ENCODE peak calls at places on chromosomes 7 and 10, in six cellular contexts. One of them, this sample, is unnamed.
A peak's percentile ranks its signal among the peaks of the same experiment; 100 is the strongest.

GRCh38 chr10:78924319-78925003 is 144.3 kb upstream of the ZMIZ1 start:
- DNase-seq in A549: no peak
- DNase-seq in K562: no peak
- DNase-seq in GM12878: no peak
- DNase-seq in HepG2: no peak
- DNase-seq in endothelial cell of umbilical vein: no peak
- DNase-seq in this sample: no peak

GRCh38 chr10:110344622-110345021 is 39.9 kb upstream of the SMNDC1 start:
- DNase-seq in A549: no peak
- DNase-seq in K562: no peak
- DNase-seq in GM12878: no peak
- DNase-seq in HepG2: no peak
- DNase-seq in endothelial cell of umbilical vein: no peak
- DNase-seq in this sample: no peak

GRCh38 chr7:25384820-25385560 is 156.7 kb upstream of the NPVF start:
- DNase-seq in A549: no peak
- DNase-seq in K562: no peak
- DNase-seq in GM12878: no peak
- DNase-seq in HepG2: no peak
- DNase-seq in endothelial cell of umbilical vein: no peak
- DNase-seq in this sample: no peak

GRCh38 chr7:151382079-151382885 is 27.6 kb downstream of the WDR86 start:
- DNase-seq in A549: no peak
- DNase-seq in K562: no peak
- DNase-seq in GM12878: no peak
- DNase-seq in HepG2: no peak
- DNase-seq in endothelial cell of umbilical vein: no peak
- DNase-seq in this sample: no peak

GRCh38 chr7:6607651-6608051 is 7.8 kb upstream of the ZNF853 start:
- DNase-seq in A549: no peak
- DNase-seq in K562: no peak
- DNase-seq in GM12878: no peak
- DNase-seq in HepG2: no peak
- DNase-seq in endothelial cell of umbilical vein: no peak
- DNase-seq in this sample: no peak

GRCh38 chr10:69479241-69479730 is 28.0 kb downstream of the TSPAN15 start:
- DNase-seq in A549: no peak
- DNase-seq in K562: no peak
- DNase-seq in GM12878: no peak
- DNase-seq in HepG2: no peak
- DNase-seq in endothelial cell of umbilical vein: peak; percentile 57
- DNase-seq in this sample: no peak

GRCh38 chr7:88337556-88337955 is 30.9 kb upstream of the STEAP4 start:
- DNase-seq in A549: no peak
- DNase-seq in K562: no peak
- DNase-seq in GM12878: no peak
- DNase-seq in HepG2: no peak
- DNase-seq in endothelial cell of umbilical vein: no peak
- DNase-seq in this sample: no peak

GRCh38 chr10:125016123-125016522 is 74.2 kb downstream of the ZRANB1 start:
- DNase-seq in A549: no peak
- DNase-seq in K562: no peak
- DNase-seq in GM12878: no peak
- DNase-seq in HepG2: no peak
- DNase-seq in endothelial cell of umbilical vein: no peak
- DNase-seq in this sample: no peak

GRCh38 chr7:155257482-155258232 is 40.0 kb upstream of the INSIG1 start:
- DNase-seq in A549: no peak
- DNase-seq in K562: no peak
- DNase-seq in GM12878: no peak
- DNase-seq in HepG2: no peak
- DNase-seq in endothelial cell of umbilical vein: peak; percentile 73
- DNase-seq in this sample: no peak

GRCh38 chr7:56079450-56080185 is 13.1 kb downstream of the PHKG1 start:
- DNase-seq in A549: no peak
- DNase-seq in K562: no peak
- DNase-seq in GM12878: no peak
- DNase-seq in HepG2: peak; percentile 56
- DNase-seq in endothelial cell of umbilical vein: peak; percentile 93
- DNase-seq in this sample: no peak

GRCh38 chr7:8226526-8226925 is 35.4 kb downstream of the ICA1 start:
- DNase-seq in A549: no peak
- DNase-seq in K562: no peak
- DNase-seq in GM12878: no peak
- DNase-seq in HepG2: no peak
- DNase-seq in endothelial cell of umbilical vein: no peak
- DNase-seq in this sample: no peak

GRCh38 chr7:14021069-14021468 is 31.6 kb upstream of the ETV1 start:
- DNase-seq in A549: no peak
- DNase-seq in K562: no peak
- DNase-seq in GM12878: no peak
- DNase-seq in HepG2: no peak
- DNase-seq in endothelial cell of umbilical vein: no peak
- DNase-seq in this sample: no peak

GRCh38 chr10:74640134-74640533 is 186.3 kb upstream of the KAT6B start:
- DNase-seq in A549: no peak
- DNase-seq in K562: no peak
- DNase-seq in GM12878: peak; percentile 31
- DNase-seq in HepG2: no peak
- DNase-seq in endothelial cell of umbilical vein: no peak
- DNase-seq in this sample: no peak

GRCh38 chr7:67907792-67908191 is 911.2 kb downstream of the TYW1 start:
- DNase-seq in A549: no peak
- DNase-seq in K562: no peak
- DNase-seq in GM12878: no peak
- DNase-seq in HepG2: no peak
- DNase-seq in endothelial cell of umbilical vein: no peak
- DNase-seq in this sample: no peak

GRCh38 chr10:86267286-86268195 is 99.1 kb downstream of the GRID1 start:
- DNase-seq in A549: no peak
- DNase-seq in K562: no peak
- DNase-seq in GM12878: no peak
- DNase-seq in HepG2: no peak
- DNase-seq in endothelial cell of umbilical vein: no peak
- DNase-seq in this sample: no peak

GRCh38 chr10:126904807-126905686 is at the start of gene DOCK1:
- DNase-seq in A549: peak; percentile 82
- DNase-seq in K562: no peak
- DNase-seq in GM12878: no peak
- DNase-seq in HepG2: peak; percentile 37
- DNase-seq in endothelial cell of umbilical vein: peak; percentile 69
- DNase-seq in this sample: no peak

GRCh38 chr7:92135490-92135889 is 1.2 kb upstream of the CYP51A1 start:
- DNase-seq in A549: no peak
- DNase-seq in K562: no peak
- DNase-seq in GM12878: no peak
- DNase-seq in HepG2: peak; percentile 9
- DNase-seq in endothelial cell of umbilical vein: no peak
- DNase-seq in this sample: peak; percentile 19

GRCh38 chr7:43458330-43458729 is 124.6 kb upstream of the STK17A start:
- DNase-seq in A549: no peak
- DNase-seq in K562: no peak
- DNase-seq in GM12878: no peak
- DNase-seq in HepG2: no peak
- DNase-seq in endothelial cell of umbilical vein: no peak
- DNase-seq in this sample: no peak

GRCh38 chr10:48437546-48437945 is 131.1 kb downstream of the MAPK8 start:
- DNase-seq in A549: no peak
- DNase-seq in K562: no peak
- DNase-seq in GM12878: no peak
- DNase-seq in HepG2: no peak
- DNase-seq in endothelial cell of umbilical vein: no peak
- DNase-seq in this sample: no peak

GRCh38 chr7:155837126-155837479 is 24.8 kb upstream of the SHH start:
- DNase-seq in A549: no peak
- DNase-seq in K562: no peak
- DNase-seq in GM12878: no peak
- DNase-seq in HepG2: no peak
- DNase-seq in endothelial cell of umbilical vein: no peak
- DNase-seq in this sample: no peak

GRCh38 chr7:77441046-77441445 is 24.9 kb upstream of the GSAP start:
- DNase-seq in A549: no peak
- DNase-seq in K562: no peak
- DNase-seq in GM12878: no peak
- DNase-seq in HepG2: no peak
- DNase-seq in endothelial cell of umbilical vein: no peak
- DNase-seq in this sample: no peak

DNA sequence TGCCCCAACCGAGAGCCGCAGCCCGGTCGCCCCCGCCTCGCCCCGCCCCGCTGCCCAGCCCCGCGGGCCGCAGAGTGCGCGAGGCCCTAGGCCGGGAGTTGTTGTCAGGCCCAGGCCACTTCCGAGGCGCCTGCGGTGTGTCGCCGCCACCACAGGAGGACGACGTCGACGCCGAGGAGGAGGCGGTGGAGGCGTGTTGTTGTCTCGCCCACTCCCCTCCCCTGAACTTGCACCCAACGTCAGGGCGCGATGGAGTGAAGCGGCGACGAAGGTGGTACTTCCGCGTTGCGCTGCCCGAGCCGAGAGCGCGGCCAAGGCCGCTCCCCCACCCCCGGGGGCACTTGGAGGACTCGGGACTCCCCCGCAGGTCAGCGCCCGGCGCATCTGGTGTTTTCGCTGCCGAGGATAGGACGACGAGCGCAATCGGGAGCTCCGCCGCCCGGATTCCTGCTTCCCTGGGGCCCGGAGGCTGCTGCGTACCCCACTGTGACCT is at the start of gene CDK13:
- DNase-seq in A549: peak; percentile 62
- DNase-seq in K562: no peak
- DNase-seq in GM12878: peak; percentile 74
- DNase-seq in HepG2: peak; percentile 74
- DNase-seq in endothelial cell of umbilical vein: peak; percentile 77
- DNase-seq in this sample: peak; percentile 98
- TF ChIP-seq POLR2A in A549: peak; percentile 78
- TF ChIP-seq POLR2A in K562: no peak
- TF ChIP-seq POLR2A in GM12878: peak; percentile 93
- TF ChIP-seq POLR2A in HepG2: peak; percentile 90
- TF ChIP-seq POLR2A in endothelial cell of umbilical vein: no peak
- TF ChIP-seq POLR2A in this sample: no peak

DNA sequence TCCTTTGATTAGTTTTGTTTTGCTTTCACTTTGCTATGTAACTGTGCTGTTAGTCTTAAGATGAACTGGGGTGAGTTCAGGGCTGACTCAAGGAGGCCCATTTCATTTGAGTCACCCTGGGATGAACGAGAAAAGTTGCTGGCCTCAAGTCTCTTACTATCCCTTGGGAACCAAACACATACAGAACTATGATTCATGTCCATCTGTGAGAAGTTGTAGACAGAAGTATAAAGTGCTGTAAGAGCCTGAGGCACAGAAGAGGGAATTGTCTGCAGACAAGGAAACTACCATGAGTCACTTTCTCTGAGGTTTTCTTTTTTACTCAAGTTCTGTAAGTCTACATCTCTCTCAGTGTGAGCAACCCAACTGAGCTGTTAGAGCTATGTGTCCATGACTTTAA is 179.8 kb upstream of the CSTF2T start:
- DNase-seq in A549: no peak
- DNase-seq in K562: no peak
- DNase-seq in GM12878: peak; percentile 52
- DNase-seq in HepG2: no peak
- DNase-seq in endothelial cell of umbilical vein: peak; percentile 85
- DNase-seq in this sample: peak; percentile 59
- TF ChIP-seq MAX in A549: no peak
- TF ChIP-seq MAX in K562: no peak
- TF ChIP-seq MAX in GM12878: no peak
- TF ChIP-seq MAX in HepG2: no peak
- TF ChIP-seq MAX in endothelial cell of umbilical vein: no peak
- TF ChIP-seq MAX in this sample: no peak

DNA sequence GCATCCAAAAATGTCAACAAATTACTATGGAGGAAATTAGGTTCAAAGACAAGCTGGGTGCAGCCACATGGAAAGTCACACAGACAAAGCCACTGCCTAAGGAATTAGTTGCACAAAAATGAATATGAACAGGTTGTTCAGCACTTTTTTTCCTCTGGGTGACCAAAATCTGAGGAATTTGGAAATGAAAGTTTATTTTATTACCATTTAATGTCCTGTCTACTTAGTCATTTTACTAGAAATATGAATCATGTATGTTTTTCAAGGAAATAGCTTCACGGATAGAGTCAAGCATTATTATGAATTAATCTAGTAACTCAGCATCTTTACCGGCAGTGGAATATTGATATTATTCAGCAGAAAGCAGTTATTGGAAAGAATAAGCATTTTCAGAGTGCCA is 106.3 kb downstream of the ANK3 start:
- DNase-seq in A549: no peak
- DNase-seq in K562: no peak
- DNase-seq in GM12878: no peak
- DNase-seq in HepG2: no peak
- DNase-seq in endothelial cell of umbilical vein: peak; percentile 72
- DNase-seq in this sample: no peak
- TF ChIP-seq MYC in A549: no peak
- TF ChIP-seq MYC in K562: no peak
- TF ChIP-seq MYC in GM12878: no peak
- TF ChIP-seq MYC in HepG2: no peak
- TF ChIP-seq MYC in endothelial cell of umbilical vein: no peak
- TF ChIP-seq MYC in this sample: no peak

GRCh38 chr10:62810131-62810530 is 5.6 kb downstream of the ADO start:
- DNase-seq in A549: no peak
- DNase-seq in K562: no peak
- DNase-seq in GM12878: no peak
- DNase-seq in HepG2: no peak
- DNase-seq in endothelial cell of umbilical vein: no peak
- DNase-seq in this sample: peak; percentile 35

GRCh38 chr10:62812672-62813439 is 3.3 kb downstream of the EGR2 start:
- DNase-seq in A549: no peak
- DNase-seq in K562: no peak
- DNase-seq in GM12878: no peak
- DNase-seq in HepG2: no peak
- DNase-seq in endothelial cell of umbilical vein: no peak
- DNase-seq in this sample: no peak

GRCh38 chr10:62813453-62813852 is 2.7 kb downstream of the EGR2 start:
- DNase-seq in A549: no peak
- DNase-seq in K562: no peak
- DNase-seq in GM12878: no peak
- DNase-seq in HepG2: no peak
- DNase-seq in endothelial cell of umbilical vein: no peak
- DNase-seq in this sample: no peak

GRCh38 chr10:62813981-62814380 is 2.2 kb downstream of the EGR2 start:
- DNase-seq in A549: no peak
- DNase-seq in K562: no peak
- DNase-seq in GM12878: no peak
- DNase-seq in HepG2: no peak
- DNase-seq in endothelial cell of umbilical vein: no peak
- DNase-seq in this sample: no peak

DNA sequence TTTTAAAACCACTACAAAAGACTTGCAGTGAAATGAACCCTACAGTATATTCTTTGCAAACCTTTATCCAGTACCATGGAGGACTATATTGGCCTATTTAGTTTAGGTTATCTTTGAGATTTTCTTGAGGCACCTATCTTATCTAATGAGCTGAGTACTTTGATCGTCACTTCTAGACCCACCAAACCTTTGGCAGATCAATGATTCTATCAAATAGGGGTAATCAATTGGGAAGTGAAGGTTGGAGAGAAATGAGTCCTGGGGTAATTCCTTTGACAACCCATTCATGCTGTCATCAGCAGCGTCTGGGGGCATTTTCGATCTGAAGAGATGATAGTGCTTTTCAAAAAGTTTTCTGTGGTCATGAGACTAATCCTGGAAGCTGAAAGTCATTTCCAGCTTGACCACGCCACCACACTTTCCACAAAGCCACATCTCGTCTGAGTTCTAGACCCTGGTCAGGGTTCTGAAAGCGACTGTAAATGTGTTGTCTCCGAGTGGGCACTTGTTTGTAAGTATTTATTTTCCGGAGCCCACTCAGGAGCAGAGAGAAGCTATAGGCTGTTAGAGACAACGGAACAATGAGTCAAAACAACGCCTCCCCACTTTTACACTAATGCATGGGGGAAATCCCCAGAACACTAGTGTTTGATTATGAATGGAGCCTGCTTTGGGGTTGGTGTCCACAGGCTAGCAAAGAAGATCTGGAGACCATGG is 4.8 kb downstream of the EGR2 start:
- DNase-seq in A549: no peak
- DNase-seq in K562: no peak
- DNase-seq in GM12878: peak; percentile 85
- DNase-seq in HepG2: no peak
- DNase-seq in endothelial cell of umbilical vein: no peak
- DNase-seq in this sample: no peak
- TF ChIP-seq POLR2A in A549: no peak
- TF ChIP-seq POLR2A in K562: no peak
- TF ChIP-seq POLR2A in GM12878: peak; percentile 21
- TF ChIP-seq POLR2A in HepG2: no peak
- TF ChIP-seq POLR2A in endothelial cell of umbilical vein: no peak
- TF ChIP-seq POLR2A in this sample: no peak